ENCODE peak calls at places on chromosomes 1 and 21, in nine cellular contexts. P is aorta, A is HS-5, L is transverse colon, Q is uterus, V is iPS-NIHi11, Z is activated T-cell treated with anti-CD3 and anti-CD28 coated beads for 1 hour, K is T-helper 2 cell, G is A172. H is an unnamed sample.

GRCh38 chr1:186761358-186761757 is 67.4 kb upstream of the PLA2G4A start:
- DNase-seq in P (no peak), A (no peak), L (no peak), Q (no peak), V (no peak), Z (no peak), K (no peak), G (no peak), H (no peak)

GRCh38 chr21:36087362-36088138 is 17.7 kb downstream of the CBR1 start:
- DNase-seq in P (no peak), A (no peak), L (no peak), Q (no peak), V (peak), Z (no peak), K (no peak), G (no peak), H (no peak)

GRCh38 chr1:10122926-10123325 is 87.4 kb upstream of the KIF1B start:
- DNase-seq in P (peak), A (no peak), L (peak), Q (peak), V (no peak), Z (no peak), K (no peak), G (peak), H (no peak)

GRCh38 chr1:230097370-230097769 is 30.3 kb downstream of the GALNT2 start:
- DNase-seq in P (no peak), A (no peak), L (no peak), Q (no peak), V (no peak), Z (no peak), K (no peak), G (no peak), H (no peak)

GRCh38 chr1:227728059-227728891 is 6.8 kb downstream of the JMJD4 start:
- DNase-seq in P (peak), A (no peak), L (peak), Q (peak), V (peak), Z (peak), K (peak), G (peak), H (peak)

GRCh38 chr1:156625436-156626078 is 6.3 kb downstream of the HAPLN2 start:
- DNase-seq in P (peak), A (no peak), L (peak), Q (peak), V (peak), Z (peak), K (peak), G (no peak), H (peak)

GRCh38 chr1:63893976-63894375 is 120.2 kb downstream of the ROR1 start:
- DNase-seq in P (no peak), A (no peak), L (no peak), Q (no peak), V (no peak), Z (no peak), K (no peak), G (peak), H (no peak)

GRCh38 chr1:35441926-35442579 is 115.2 kb downstream of the KIAA0319L start:
- DNase-seq in P (no peak), A (no peak), L (no peak), Q (no peak), V (no peak), Z (no peak), K (no peak), G (no peak), H (no peak)

GRCh38 chr21:33412832-33413519 is 9.8 kb downstream of the IFNGR2 start:
- DNase-seq in P (peak), A (no peak), L (peak), Q (no peak), V (no peak), Z (no peak), K (peak), G (no peak), H (no peak)

GRCh38 chr1:240058049-240058448 is 33.6 kb upstream of the FMN2 start:
- DNase-seq in P (no peak), A (no peak), L (no peak), Q (no peak), V (no peak), Z (no peak), K (no peak), G (no peak), H (no peak)

GRCh38 chr1:245058882-245059281 is 95.9 kb upstream of the KIF26B start:
- DNase-seq in P (no peak), A (no peak), L (no peak), Q (no peak), V (no peak), Z (no peak), K (no peak), G (no peak), H (no peak)

GRCh38 chr1:171226757-171227370 is 21.4 kb upstream of the FMO1 start:
- DNase-seq in P (no peak), A (no peak), L (peak), Q (no peak), V (peak), Z (no peak), K (peak), G (peak), H (peak)

GRCh38 chr1:244296010-244296409 is 155.7 kb downstream of the ADSS2 start:
- DNase-seq in P (no peak), A (no peak), L (no peak), Q (no peak), V (no peak), Z (no peak), K (no peak), G (peak), H (no peak)

GRCh38 chr1:200305806-200306205 is 104.0 kb downstream of the ZNF281 start:
- DNase-seq in P (no peak), A (no peak), L (no peak), Q (no peak), V (no peak), Z (no peak), K (no peak), G (no peak), H (no peak)

GRCh38 chr1:161172776-161173376 is 4.4 kb downstream of the B4GALT3 start:
- DNase-seq in P (peak), A (peak), L (no peak), Q (peak), V (no peak), Z (no peak), K (no peak), G (no peak), H (no peak)

GRCh38 chr1:37998913-37999433 is 6.3 kb downstream of the FHL3 start:
- DNase-seq in P (peak), A (no peak), L (no peak), Q (no peak), V (no peak), Z (no peak), K (no peak), G (no peak), H (no peak)

H was measured in retina.